ENCODE peak calls at places on chromosomes 2 and 18, in seven cellular contexts. B, A, L, Q, T, W and D are unnamed samples.

GRCh38 chr18:48914581-48915251 is 36.0 kb downstream of the SMAD7 start:
- DNase-seq in L (no peak), A (no peak), Q (no peak), W (no peak), T (no peak), B (no peak), D (no peak)

GRCh38 chr18:10791141-10791808 is 265.4 kb downstream of the NAPG start:
- DNase-seq in T (no peak), W (no peak), Q (no peak), L (no peak), B (no peak), A (no peak), D (no peak)

GRCh38 chr2:46116616-46117015 is 180.6 kb upstream of the EPAS1 start:
- DNase-seq in T (no peak), Q (no peak), W (no peak), A (no peak), L (no peak), B (no peak), D (no peak)

GRCh38 chr2:161250864-161251436 is 57.3 kb upstream of the PSMD14 start:
- DNase-seq in B (peak; percentile 76), Q (no peak), W (no peak), L (no peak), A (no peak), T (no peak), D (no peak)

GRCh38 chr2:231110551-231110950 is 14.3 kb downstream of the HTR2B start:
- DNase-seq in L (no peak), W (no peak), Q (no peak), B (peak; percentile 14), A (no peak), T (no peak), D (no peak)

GRCh38 chr2:9101763-9102425 is 98.4 kb upstream of the MBOAT2 start:
- DNase-seq in T (no peak), A (no peak), W (no peak), L (no peak), B (no peak), Q (no peak), D (no peak)

GRCh38 chr18:48991299-48992055 is 40.7 kb upstream of the SMAD7 start:
- DNase-seq in B (no peak), Q (no peak), W (no peak), L (no peak), T (no peak), A (no peak), D (no peak)

GRCh38 chr2:850429-850828 is 100.2 kb upstream of the SNTG2 start:
- DNase-seq in L (no peak), B (no peak), W (no peak), T (no peak), A (no peak), Q (no peak), D (no peak)

GRCh38 chr18:23529597-23529996 is 26.3 kb downstream of the RMC1 start:
- DNase-seq in W (no peak), T (no peak), Q (no peak), B (no peak), L (no peak), A (no peak), D (no peak)

GRCh38 chr2:40955635-40956034 is 503.7 kb upstream of the SLC8A1 start:
- DNase-seq in L (no peak), T (no peak), B (no peak), A (no peak), W (no peak), Q (no peak), D (no peak)

GRCh38 chr18:77078671-77079070 is 53.9 kb downstream of the MBP start:
- DNase-seq in T (no peak), A (no peak), B (no peak), L (no peak), W (no peak), Q (no peak), D (no peak)

GRCh38 chr2:25473131-25473530 is 131.4 kb upstream of the DNMT3A start:
- DNase-seq in Q (no peak), B (no peak), L (no peak), W (no peak), T (no peak), A (no peak), D (no peak)

GRCh38 chr2:219207254-219207883 is 787 bp downstream of the ZFAND2B start:
- DNase-seq in L (no peak), T (no peak), Q (no peak), B (no peak), A (no peak), W (no peak), D (no peak)

GRCh38 chr2:170354855-170355649 is 177.1 kb downstream of the MYO3B start:
- DNase-seq in W (no peak), Q (no peak), A (no peak), B (peak; percentile 95), L (no peak), T (peak; percentile 9), D (no peak)

GRCh38 chr2:85822766-85823165 is 66.0 kb downstream of the ST3GAL5 start:
- DNase-seq in A (no peak), W (no peak), L (no peak), T (no peak), B (no peak), Q (no peak), D (no peak)

GRCh38 chr2:17547737-17548136 is 7.2 kb downstream of the VSNL1 start:
- DNase-seq in Q (no peak), A (no peak), B (no peak), W (no peak), L (no peak), T (no peak), D (no peak)

GRCh38 chr2:235698028-235698427 is 204.2 kb downstream of the AGAP1 start:
- DNase-seq in B (no peak), L (no peak), Q (no peak), A (no peak), W (no peak), T (no peak), D (no peak)

GRCh38 chr18:48348739-48349138 is 60.4 kb downstream of the ZBTB7C start:
- DNase-seq in A (no peak), Q (no peak), B (no peak), W (no peak), T (no peak), L (peak; percentile 18), D (no peak)

GRCh38 chr2:157443795-157444642 is at the start of gene CYTIP:
- DNase-seq in L (no peak), W (no peak), B (no peak), A (peak; percentile 68), T (peak; percentile 77), Q (peak; percentile 19), D (no peak)

GRCh38 chr2:238059505-238059904 is 1.3 kb upstream of the SCLY start:
- DNase-seq in B (no peak), L (no peak), A (no peak), T (no peak), Q (no peak), W (no peak), D (no peak)

GRCh38 chr2:37786854-37787253 is 115.4 kb upstream of the CDC42EP3 start:
- DNase-seq in W (no peak), L (no peak), T (no peak), Q (no peak), B (peak; percentile 98), A (no peak), D (no peak)

GRCh38 chr2:219387284-219388126 is at the start of gene DNPEP:
- DNase-seq in A (peak; percentile 94), W (peak; percentile 89), B (peak; percentile 79), L (peak; percentile 97), Q (peak; percentile 92), T (peak; percentile 89), D (peak; percentile 78)

GRCh38 chr2:171882095-171882769 is 11.8 kb downstream of the SLC25A12 start:
- DNase-seq in T (no peak), Q (no peak), W (no peak), L (no peak), A (no peak), B (no peak), D (no peak)

GRCh38 chr2:111534816-111535803 is 348.9 kb downstream of the ANAPC1 start:
- DNase-seq in Q (no peak), L (no peak), A (no peak), T (peak; percentile 11), B (no peak), W (no peak), D (no peak)

GRCh38 chr18:25038261-25038660 is 313.7 kb downstream of the ZNF521 start:
- DNase-seq in W (no peak), T (no peak), Q (no peak), A (no peak), B (peak; percentile 41), L (no peak), D (no peak)

GRCh38 chr18:47050468-47050867 is 15.0 kb upstream of the ELOA2 start:
- DNase-seq in Q (no peak), B (no peak), T (peak; percentile 27), W (no peak), A (peak; percentile 10), L (no peak), D (no peak)